ENCODE peak calls at places on chromosome 13, in eight cellular contexts. Z, B, I, D, J, X, V and P are unnamed samples.

GRCh38 chr13:28729541-28729940 is 10.8 kb upstream of the SLC46A3 start:
- DNase-seq in Z (no peak), B (no peak), I (peak; percentile 72), D (no peak), J (no peak), X (no peak), V (no peak), P (no peak)

GRCh38 chr13:80527400-80527799 is 186.5 kb upstream of the SPRY2 start:
- DNase-seq in Z (no peak), B (no peak), I (no peak), D (no peak), J (no peak), X (no peak), V (no peak), P (no peak)

GRCh38 chr13:70448820-70449219 is 340.6 kb upstream of the KLHL1 start:
- DNase-seq in Z (no peak), B (peak; percentile 37), I (no peak), D (no peak), J (no peak), X (no peak), V (no peak), P (no peak)

GRCh38 chr13:74061939-74062595 is 72.1 kb downstream of the KLF12 start:
- DNase-seq in Z (no peak), B (peak; percentile 36), I (peak; percentile 54), D (peak; percentile 32), J (no peak), X (peak; percentile 22), V (no peak), P (no peak)

GRCh38 chr13:95067303-95067702 is 233.9 kb downstream of the ABCC4 start:
- DNase-seq in Z (no peak), B (no peak), I (no peak), D (no peak), J (no peak), X (no peak), V (no peak), P (no peak)

GRCh38 chr13:82879921-82880320 is 1002.4 kb downstream of the SLITRK1 start:
- DNase-seq in Z (no peak), B (no peak), I (no peak), D (no peak), J (no peak), X (no peak), V (no peak), P (no peak)

GRCh38 chr13:23411706-23412105 is 21.8 kb downstream of the SACS start:
- DNase-seq in Z (no peak), B (peak; percentile 67), I (no peak), D (no peak), J (no peak), X (no peak), V (no peak), P (peak; percentile 34)

GRCh38 chr13:98507060-98507797 is 69.7 kb downstream of the STK24 start:
- DNase-seq in Z (no peak), B (peak; percentile 86), I (peak; percentile 56), D (peak; percentile 61), J (no peak), X (peak; percentile 60), V (no peak), P (peak; percentile 80)

GRCh38 chr13:19605161-19605955 is 28.1 kb upstream of the MPHOSPH8 start:
- DNase-seq in Z (no peak), B (no peak), I (no peak), D (no peak), J (no peak), X (no peak), V (no peak), P (no peak)

GRCh38 chr13:37427843-37428494 is 170.6 kb downstream of the POSTN start:
- DNase-seq in Z (no peak), B (peak; percentile 61), I (no peak), D (no peak), J (no peak), X (no peak), V (no peak), P (no peak)

GRCh38 chr13:45784755-45785675 is 66.5 kb downstream of the SIAH3 start:
- DNase-seq in Z (no peak), B (no peak), I (peak; percentile 38), D (no peak), J (no peak), X (no peak), V (no peak), P (no peak)

GRCh38 chr13:45200701-45201230 is at the start of gene KCTD4:
- DNase-seq in Z (no peak), B (no peak), I (no peak), D (no peak), J (no peak), X (no peak), V (no peak), P (no peak)

GRCh38 chr13:78491978-78492377 is 111.4 kb downstream of the POU4F1 start:
- DNase-seq in Z (no peak), B (no peak), I (no peak), D (no peak), J (no peak), X (no peak), V (no peak), P (no peak)

GRCh38 chr13:100301418-100301817 is 212.5 kb downstream of the PCCA start:
- DNase-seq in Z (no peak), B (peak; percentile 13), I (peak; percentile 1), D (no peak), J (no peak), X (no peak), V (no peak), P (peak; percentile 6)

GRCh38 chr13:35855531-35856019 is 275.6 kb downstream of the DCLK1 start:
- DNase-seq in Z (no peak), B (no peak), I (no peak), D (no peak), J (no peak), X (no peak), V (peak; percentile 75), P (no peak)

GRCh38 chr13:20405691-20406090 is 120.0 kb downstream of the CRYL1 start:
- DNase-seq in Z (no peak), B (peak; percentile 33), I (no peak), D (no peak), J (no peak), X (no peak), V (no peak), P (no peak)

GRCh38 chr13:73492811-73493210 is 434.0 kb downstream of the KLF5 start:
- DNase-seq in Z (no peak), B (no peak), I (no peak), D (no peak), J (no peak), X (no peak), V (no peak), P (no peak)

GRCh38 chr13:98878421-98879126 is 99.3 kb downstream of the DOCK9 start:
- DNase-seq in Z (no peak), B (no peak), I (no peak), D (no peak), J (no peak), X (no peak), V (no peak), P (no peak)

GRCh38 chr13:29362849-29363604 is 232.5 kb downstream of the SLC7A1 start:
- DNase-seq in Z (peak; percentile 4), B (peak; percentile 79), I (peak; percentile 60), D (peak; percentile 23), J (no peak), X (peak; percentile 19), V (peak; percentile 41), P (peak; percentile 24)

GRCh38 chr13:22061371-22061805 is 390.5 kb downstream of the FGF9 start:
- DNase-seq in Z (peak; percentile 28), B (no peak), I (peak; percentile 5), D (no peak), J (no peak), X (no peak), V (no peak), P (no peak)

GRCh38 chr13:22062478-22063205 is 391.8 kb downstream of the FGF9 start:
- DNase-seq in Z (no peak), B (no peak), I (no peak), D (no peak), J (no peak), X (no peak), V (no peak), P (no peak)

GRCh38 chr13:22063416-22064124 is 392.7 kb downstream of the FGF9 start:
- DNase-seq in Z (no peak), B (no peak), I (no peak), D (no peak), J (no peak), X (no peak), V (no peak), P (no peak)

GRCh38 chr13:22061806-22062391 is 391.0 kb downstream of the FGF9 start:
- DNase-seq in Z (no peak), B (no peak), I (peak; percentile 43), D (no peak), J (no peak), X (no peak), V (no peak), P (no peak)

GRCh38 chr13:22060187-22060586 is 389.3 kb downstream of the FGF9 start:
- DNase-seq in Z (no peak), B (no peak), I (no peak), D (no peak), J (no peak), X (no peak), V (no peak), P (no peak)
- H3K4me1 ChIP-seq in Z (peaks cover 61% of the 10 kb centered on the region), B (peaks cover 3% of the 10 kb centered on the region), I (no peaks in the 10 kb centered on the region), D (no peaks in the 10 kb centered on the region), J (no peaks in the 10 kb centered on the region), X (no peaks in the 10 kb centered on the region), V (peaks cover 5% of the 10 kb centered on the region), P (no peaks in the 10 kb centered on the region)

DNA sequence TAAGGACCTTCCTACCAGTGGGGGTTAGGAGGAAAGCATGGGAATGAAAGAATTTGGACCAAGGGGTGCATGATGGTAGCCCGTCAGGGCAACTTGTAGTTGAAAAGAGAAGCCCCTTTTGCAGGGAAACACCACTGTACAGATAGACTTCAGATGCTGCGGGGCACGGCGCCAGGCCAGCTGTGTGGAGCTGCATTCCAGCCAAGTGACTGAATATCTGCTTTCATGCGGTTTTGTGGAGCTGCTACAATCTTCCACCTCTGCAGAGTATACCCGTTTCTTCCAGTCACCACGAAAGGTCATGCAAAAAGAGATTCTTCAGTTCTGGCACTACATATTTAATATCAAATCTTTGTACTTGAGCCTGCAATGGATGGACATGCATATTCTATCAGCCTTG is 104.7 kb downstream of the RGCC start:
- DNase-seq in Z (no peak), B (no peak), I (no peak), D (peak; percentile 70), J (peak; percentile 80), X (peak; percentile 76), V (no peak), P (peak; percentile 60)
- H3K27ac ChIP-seq in Z (no peak overlapping the region), B (no peak overlapping the region), I (no peak overlapping the region), D (no peak overlapping the region), J (no peak overlapping the region), X (peak overlapping the region; percentile 37), V (no peak overlapping the region), P (peak overlapping the region; percentile 18)

GRCh38 chr13:39484506-39485313 is 118.3 kb downstream of the LHFPL6 start:
- DNase-seq in Z (no peak), B (no peak), I (no peak), D (no peak), J (no peak), X (no peak), V (no peak), P (no peak)
- H3K4me1 ChIP-seq in Z (no peaks in the 10 kb centered on the region), B (no peaks in the 10 kb centered on the region), I (no peaks in the 10 kb centered on the region), D (peaks cover 4% of the 10 kb centered on the region), J (no peaks in the 10 kb centered on the region), X (peaks cover 18% of the 10 kb centered on the region), V (peaks cover 4% of the 10 kb centered on the region), P (peaks cover 34% of the 10 kb centered on the region)

DNA sequence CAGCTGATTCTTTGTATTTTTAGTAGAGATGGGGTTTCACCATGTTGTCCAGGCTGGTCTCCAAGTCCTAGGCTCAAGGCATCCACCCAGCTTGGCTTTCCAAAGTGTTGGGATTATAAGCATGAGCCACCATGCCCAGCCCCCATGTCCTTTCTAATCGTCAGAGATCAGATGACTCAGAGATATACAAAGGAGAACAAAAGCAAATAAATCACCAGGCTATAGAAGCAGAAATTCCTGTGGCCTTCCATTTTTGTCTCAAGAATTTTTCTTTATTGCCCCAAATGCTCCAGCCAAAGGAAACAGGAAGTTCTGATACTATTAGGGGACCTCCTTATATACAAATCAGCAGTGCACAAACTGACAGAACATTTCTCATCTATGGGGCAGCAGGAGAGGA is 207.8 kb downstream of the RFC3 start:
- DNase-seq in Z (no peak), B (no peak), I (no peak), D (no peak), J (no peak), X (no peak), V (no peak), P (no peak)
- H3K27ac ChIP-seq in Z (no peak overlapping the region), B (no peak overlapping the region), I (no peak overlapping the region), D (no peak overlapping the region), J (no peak overlapping the region), X (no peak overlapping the region), V (no peak overlapping the region), P (no peak overlapping the region)